ENCODE peak calls at places on chromosomes 6 and 20, in five cellular contexts. One of them, this sample, is unnamed.

GRCh38 chr20:41733151-41733550 is 115.0 kb upstream of the CHD6 start:
- DNase-seq in pancreas: no peak
- DNase-seq in CD8-positive, alpha-beta T cell: no peak
- DNase-seq in uterus: no peak
- DNase-seq in brain microvascular endothelial cell: no peak
- DNase-seq in this sample: no peak

GRCh38 chr6:36838896-36839818 is at the start of gene CPNE5:
- DNase-seq in brain microvascular endothelial cell: no peak
- DNase-seq in uterus: no peak
- DNase-seq in CD8-positive, alpha-beta T cell: no peak
- DNase-seq in pancreas: no peak
- DNase-seq in this sample: no peak

GRCh38 chr6:89067796-89068195 is 12.8 kb upstream of the PNRC1 start:
- DNase-seq in pancreas: no peak
- DNase-seq in brain microvascular endothelial cell: no peak
- DNase-seq in uterus: no peak
- DNase-seq in CD8-positive, alpha-beta T cell: no peak
- DNase-seq in this sample: no peak

GRCh38 chr6:6234963-6235362 is 85.5 kb downstream of the F13A1 start:
- DNase-seq in CD8-positive, alpha-beta T cell: no peak
- DNase-seq in uterus: no peak
- DNase-seq in brain microvascular endothelial cell: no peak
- DNase-seq in pancreas: no peak
- DNase-seq in this sample: no peak

GRCh38 chr6:105669232-105669631 is 266.4 kb upstream of the PREP start:
- DNase-seq in brain microvascular endothelial cell: no peak
- DNase-seq in CD8-positive, alpha-beta T cell: no peak
- DNase-seq in pancreas: no peak
- DNase-seq in uterus: no peak
- DNase-seq in this sample: no peak

GRCh38 chr20:18138639-18139583 is 1.2 kb downstream of the KAT14 start:
- DNase-seq in uterus: no peak
- DNase-seq in brain microvascular endothelial cell: no peak
- DNase-seq in CD8-positive, alpha-beta T cell: no peak
- DNase-seq in pancreas: no peak
- DNase-seq in this sample: no peak

GRCh38 chr6:168007592-168008338 is 10.3 kb downstream of the KIF25 start:
- DNase-seq in CD8-positive, alpha-beta T cell: no peak
- DNase-seq in uterus: no peak
- DNase-seq in brain microvascular endothelial cell: peak
- DNase-seq in pancreas: no peak
- DNase-seq in this sample: no peak

GRCh38 chr6:38968702-38969149 is 79.9 kb upstream of the GLP1R start:
- DNase-seq in uterus: no peak
- DNase-seq in pancreas: no peak
- DNase-seq in brain microvascular endothelial cell: no peak
- DNase-seq in CD8-positive, alpha-beta T cell: no peak
- DNase-seq in this sample: no peak

GRCh38 chr6:1368940-1369339 is 20.4 kb upstream of the FOXF2 start:
- DNase-seq in CD8-positive, alpha-beta T cell: no peak
- DNase-seq in pancreas: no peak
- DNase-seq in brain microvascular endothelial cell: no peak
- DNase-seq in uterus: no peak
- DNase-seq in this sample: no peak

GRCh38 chr6:38604700-38605099 is 35.0 kb downstream of the BTBD9 start:
- DNase-seq in pancreas: no peak
- DNase-seq in uterus: no peak
- DNase-seq in CD8-positive, alpha-beta T cell: no peak
- DNase-seq in brain microvascular endothelial cell: peak
- DNase-seq in this sample: no peak

GRCh38 chr20:49207071-49207470 is 12.1 kb upstream of the DDX27 start:
- DNase-seq in uterus: no peak
- DNase-seq in pancreas: peak
- DNase-seq in CD8-positive, alpha-beta T cell: no peak
- DNase-seq in brain microvascular endothelial cell: no peak
- DNase-seq in this sample: no peak
- TF ChIP-seq CTCF in uterus: no peak
- TF ChIP-seq CTCF in pancreas: no peak
- TF ChIP-seq CTCF in CD8-positive, alpha-beta T cell: no peak
- TF ChIP-seq CTCF in brain microvascular endothelial cell: peak
- TF ChIP-seq CTCF in this sample: no peak

GRCh38 chr20:62780696-62781095 is 15.6 kb upstream of the MRGBP start:
- DNase-seq in brain microvascular endothelial cell: no peak
- DNase-seq in uterus: no peak
- DNase-seq in CD8-positive, alpha-beta T cell: no peak
- DNase-seq in pancreas: no peak
- DNase-seq in this sample: no peak

GRCh38 chr20:62780204-62780603 is 16.1 kb upstream of the MRGBP start:
- DNase-seq in brain microvascular endothelial cell: no peak
- DNase-seq in CD8-positive, alpha-beta T cell: no peak
- DNase-seq in uterus: no peak
- DNase-seq in pancreas: no peak
- DNase-seq in this sample: no peak

GRCh38 chr20:62784497-62784896 is 11.8 kb upstream of the MRGBP start:
- DNase-seq in pancreas: no peak
- DNase-seq in uterus: no peak
- DNase-seq in CD8-positive, alpha-beta T cell: no peak
- DNase-seq in brain microvascular endothelial cell: no peak
- DNase-seq in this sample: no peak

GRCh38 chr20:62782893-62783278 is 13.4 kb upstream of the MRGBP start:
- DNase-seq in pancreas: no peak
- DNase-seq in CD8-positive, alpha-beta T cell: no peak
- DNase-seq in uterus: no peak
- DNase-seq in brain microvascular endothelial cell: no peak
- DNase-seq in this sample: no peak

DNA sequence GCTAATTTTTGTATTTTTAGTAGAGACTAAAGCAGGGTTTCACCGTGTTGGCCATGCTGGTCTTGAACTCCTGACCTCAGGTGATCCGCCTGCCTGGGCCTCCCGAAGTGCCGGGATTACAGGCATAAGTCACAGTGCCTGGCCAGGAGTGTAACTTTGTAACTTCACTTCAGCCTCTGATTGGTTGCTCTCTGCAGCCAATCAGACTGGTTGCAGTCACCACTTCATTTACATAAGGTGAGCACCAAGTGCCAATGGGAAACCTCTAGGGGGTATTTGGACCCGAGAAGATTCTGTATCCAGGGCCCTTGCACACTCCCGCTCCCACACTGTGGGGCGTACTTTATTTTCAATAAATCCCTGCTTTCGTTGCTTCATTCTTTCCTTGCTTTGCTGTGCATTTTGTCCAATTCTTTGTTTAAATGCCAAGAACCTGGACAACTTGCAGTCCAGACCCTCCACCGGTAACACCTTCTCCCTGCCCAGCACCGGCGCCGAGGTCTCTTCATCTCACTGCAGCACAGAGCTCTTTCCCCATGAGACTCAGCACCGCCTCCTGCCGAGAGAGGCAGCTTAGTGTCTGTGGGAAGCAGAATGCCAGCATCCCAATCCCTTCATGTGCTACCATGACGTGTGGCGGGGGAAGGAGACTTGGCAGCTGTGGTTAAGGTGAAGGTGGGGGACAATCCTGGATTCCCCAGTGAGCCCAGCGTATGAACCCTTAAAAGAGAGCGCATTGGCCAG is 14.0 kb upstream of the MRGBP start:
- DNase-seq in pancreas: no peak
- DNase-seq in CD8-positive, alpha-beta T cell: no peak
- DNase-seq in brain microvascular endothelial cell: no peak
- DNase-seq in uterus: no peak
- DNase-seq in this sample: no peak
- H3K27ac ChIP-seq in pancreas: no peak
- H3K27ac ChIP-seq in CD8-positive, alpha-beta T cell: no peak
- H3K27ac ChIP-seq in brain microvascular endothelial cell: no peak
- H3K27ac ChIP-seq in uterus: no peak
- H3K27ac ChIP-seq in this sample: no peak

GRCh38 chr6:142537612-142538478 is 236.0 kb downstream of the ADGRG6 start:
- DNase-seq in uterus: no peak
- DNase-seq in pancreas: no peak
- DNase-seq in CD8-positive, alpha-beta T cell: no peak
- DNase-seq in brain microvascular endothelial cell: peak
- DNase-seq in this sample: no peak
- TF ChIP-seq CTCF in uterus: no peak
- TF ChIP-seq CTCF in pancreas: no peak
- TF ChIP-seq CTCF in CD8-positive, alpha-beta T cell: no peak
- TF ChIP-seq CTCF in brain microvascular endothelial cell: peak
- TF ChIP-seq CTCF in this sample: no peak

DNA sequence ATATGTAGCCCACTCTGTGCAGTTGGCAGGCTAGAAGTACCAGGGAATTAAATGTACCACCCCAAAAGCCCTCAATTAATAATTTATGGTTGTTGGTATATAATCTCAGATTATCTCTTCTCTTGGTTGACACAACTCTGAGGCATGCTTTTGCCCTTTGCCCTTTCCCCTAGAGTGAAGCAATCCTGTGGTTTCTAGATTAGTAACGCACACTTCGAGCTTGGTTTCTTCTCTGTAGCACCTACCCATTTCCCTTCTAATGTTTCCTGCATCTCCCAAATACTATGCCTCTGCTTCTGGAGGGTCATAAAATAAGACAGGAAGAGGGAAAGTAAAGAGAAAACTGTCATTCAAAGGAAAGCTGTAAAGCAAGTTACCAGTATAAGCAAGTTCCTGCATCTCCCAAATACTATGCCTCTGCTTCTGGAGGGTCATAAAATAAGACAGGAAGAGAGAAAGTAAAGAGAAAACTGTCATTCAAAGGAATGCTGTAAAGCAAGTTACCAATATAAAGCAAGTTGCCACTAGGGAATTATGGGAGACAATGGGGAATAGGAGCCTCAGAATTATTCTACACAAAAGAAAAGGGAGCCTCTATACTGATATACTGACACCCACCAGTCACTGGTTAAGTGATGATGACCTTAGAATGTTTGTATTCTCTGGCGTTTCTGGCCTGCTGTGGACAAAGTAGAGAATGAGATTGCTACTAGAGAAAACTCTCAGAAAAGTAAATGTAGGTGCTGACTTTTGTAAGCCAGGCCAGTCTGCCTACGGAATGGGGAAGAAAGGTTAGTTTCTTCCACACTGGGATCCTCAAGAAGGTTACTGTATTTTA is 862.6 kb upstream of the MAN1A1 start:
- DNase-seq in uterus: no peak
- DNase-seq in brain microvascular endothelial cell: peak
- DNase-seq in CD8-positive, alpha-beta T cell: no peak
- DNase-seq in pancreas: no peak
- DNase-seq in this sample: no peak
- H3K27ac ChIP-seq in uterus: no peak
- H3K27ac ChIP-seq in brain microvascular endothelial cell: no peak
- H3K27ac ChIP-seq in CD8-positive, alpha-beta T cell: no peak
- H3K27ac ChIP-seq in pancreas: no peak
- H3K27ac ChIP-seq in this sample: no peak

DNA sequence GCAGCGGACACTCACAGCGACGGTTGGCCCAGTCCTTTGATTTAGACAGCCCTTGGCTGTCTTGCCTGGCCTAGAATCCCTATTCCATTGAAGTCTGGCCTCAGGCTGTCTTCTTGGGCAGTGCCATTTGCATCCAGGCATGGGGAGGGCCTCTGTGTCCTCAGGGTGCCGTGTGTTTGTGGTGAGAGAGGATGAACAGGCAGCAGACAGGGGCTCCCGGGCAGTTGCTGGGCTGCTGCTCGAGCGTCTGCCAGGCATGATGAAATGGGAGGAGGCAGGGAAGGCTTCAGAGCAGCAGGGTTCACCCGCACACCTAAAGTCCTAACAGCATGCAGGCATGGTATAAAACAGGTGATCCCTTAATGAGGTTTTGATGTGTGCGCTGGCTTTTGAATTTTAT is 126.9 kb downstream of the SOBP start:
- DNase-seq in brain microvascular endothelial cell: no peak
- DNase-seq in uterus: no peak
- DNase-seq in CD8-positive, alpha-beta T cell: no peak
- DNase-seq in pancreas: no peak
- DNase-seq in this sample: no peak
- TF ChIP-seq CTCF in brain microvascular endothelial cell: no peak
- TF ChIP-seq CTCF in uterus: no peak
- TF ChIP-seq CTCF in CD8-positive, alpha-beta T cell: no peak
- TF ChIP-seq CTCF in pancreas: no peak
- TF ChIP-seq CTCF in this sample: no peak

GRCh38 chr6:170405311-170405975 is 98.9 kb downstream of the FAM120B start:
- DNase-seq in brain microvascular endothelial cell: peak
- DNase-seq in CD8-positive, alpha-beta T cell: no peak
- DNase-seq in uterus: no peak
- DNase-seq in pancreas: no peak
- DNase-seq in this sample: no peak
- H3K27ac ChIP-seq in brain microvascular endothelial cell: peak
- H3K27ac ChIP-seq in CD8-positive, alpha-beta T cell: no peak
- H3K27ac ChIP-seq in uterus: no peak
- H3K27ac ChIP-seq in pancreas: no peak
- H3K27ac ChIP-seq in this sample: no peak

GRCh38 chr6:141261016-141261671 is 871.6 kb upstream of the GJE1 start:
- DNase-seq in CD8-positive, alpha-beta T cell: no peak
- DNase-seq in brain microvascular endothelial cell: no peak
- DNase-seq in uterus: no peak
- DNase-seq in pancreas: no peak
- DNase-seq in this sample: peak

GRCh38 chr6:141265748-141266647 is 866.7 kb upstream of the GJE1 start:
- DNase-seq in pancreas: no peak
- DNase-seq in CD8-positive, alpha-beta T cell: no peak
- DNase-seq in brain microvascular endothelial cell: no peak
- DNase-seq in uterus: no peak
- DNase-seq in this sample: no peak

GRCh38 chr6:141267420-141267819 is 865.3 kb upstream of the GJE1 start:
- DNase-seq in brain microvascular endothelial cell: no peak
- DNase-seq in uterus: no peak
- DNase-seq in CD8-positive, alpha-beta T cell: no peak
- DNase-seq in pancreas: no peak
- DNase-seq in this sample: no peak

GRCh38 chr6:141261672-141262060 is 871.1 kb upstream of the GJE1 start:
- DNase-seq in brain microvascular endothelial cell: no peak
- DNase-seq in CD8-positive, alpha-beta T cell: no peak
- DNase-seq in pancreas: no peak
- DNase-seq in uterus: no peak
- DNase-seq in this sample: no peak

GRCh38 chr6:141264101-141264500 is 868.6 kb upstream of the GJE1 start:
- DNase-seq in pancreas: no peak
- DNase-seq in brain microvascular endothelial cell: no peak
- DNase-seq in CD8-positive, alpha-beta T cell: no peak
- DNase-seq in uterus: no peak
- DNase-seq in this sample: no peak
- TF ChIP-seq CTCF in pancreas: no peak
- TF ChIP-seq CTCF in brain microvascular endothelial cell: no peak
- TF ChIP-seq CTCF in CD8-positive, alpha-beta T cell: no peak
- TF ChIP-seq CTCF in uterus: no peak
- TF ChIP-seq CTCF in this sample: no peak

DNA sequence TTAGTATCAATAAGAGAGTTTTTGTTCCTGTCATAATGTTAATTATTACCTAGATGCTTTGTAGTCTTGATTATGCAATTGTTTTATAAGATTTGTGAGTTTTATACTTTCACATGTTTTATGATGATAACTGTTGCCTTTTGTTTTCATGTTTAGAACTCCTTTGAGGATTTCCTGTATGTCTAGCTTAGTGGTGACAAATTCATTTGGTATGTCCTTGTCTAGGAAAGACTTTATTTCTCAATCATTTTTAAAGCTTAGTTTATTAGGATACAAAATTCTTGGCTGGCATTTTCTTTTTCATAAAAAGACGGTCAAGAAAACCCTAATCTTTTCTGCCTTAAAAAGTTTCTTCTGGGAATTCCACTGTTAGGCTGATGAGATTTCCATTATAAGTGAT is 849.9 kb upstream of the EYS start:
- DNase-seq in brain microvascular endothelial cell: no peak
- DNase-seq in CD8-positive, alpha-beta T cell: no peak
- DNase-seq in uterus: no peak
- DNase-seq in pancreas: no peak
- DNase-seq in this sample: no peak
- H3K27ac ChIP-seq in brain microvascular endothelial cell: no peak
- H3K27ac ChIP-seq in CD8-positive, alpha-beta T cell: no peak
- H3K27ac ChIP-seq in uterus: no peak
- H3K27ac ChIP-seq in pancreas: no peak
- H3K27ac ChIP-seq in this sample: no peak

GRCh38 chr20:64052987-64053840 is 3.8 kb upstream of the SOX18 start:
- DNase-seq in pancreas: no peak
- DNase-seq in CD8-positive, alpha-beta T cell: no peak
- DNase-seq in brain microvascular endothelial cell: no peak
- DNase-seq in uterus: no peak
- DNase-seq in this sample: no peak
- TF ChIP-seq CTCF in pancreas: no peak
- TF ChIP-seq CTCF in CD8-positive, alpha-beta T cell: no peak
- TF ChIP-seq CTCF in brain microvascular endothelial cell: no peak
- TF ChIP-seq CTCF in uterus: no peak
- TF ChIP-seq CTCF in this sample: no peak

This sample was measured in suprapubic skin.